ENCODE peak calls at places on chromosomes 6 and 20, in six cellular contexts. V is ascending aorta; I is CD4-positive, alpha-beta memory T cell; E is cardiac muscle cell; B is astrocyte; F is upper lobe of right lung. W is an unnamed sample.

GRCh38 chr6:164085552-164086325 is 671.2 kb downstream of the QKI start:
- DNase-seq in V (peak; percentile 91), I (no peak), E (no peak), B (peak; percentile 97), F (no peak), W (no peak)

GRCh38 chr6:77883849-77884248 is 231.0 kb downstream of the MEI4 start:
- DNase-seq in V (no peak), I (no peak), E (no peak), B (no peak), F (no peak), W (no peak)

GRCh38 chr6:35518566-35519312 is 6.0 kb upstream of the TULP1 start:
- DNase-seq in V (no peak), I (no peak), E (no peak), B (no peak), F (no peak), W (no peak)

GRCh38 chr6:128168244-128168643 is 267.4 kb upstream of the THEMIS start:
- DNase-seq in V (no peak), I (no peak), E (no peak), B (no peak), F (no peak), W (no peak)

GRCh38 chr20:57880155-57880648 is 170.4 kb upstream of the PMEPA1 start:
- DNase-seq in V (peak; percentile 45), I (no peak), E (no peak), B (peak; percentile 23), F (no peak), W (peak; percentile 59)

GRCh38 chr6:170438402-170438753 is 114.7 kb downstream of the PSMB1 start:
- DNase-seq in V (peak; percentile 82), I (no peak), E (peak; percentile 93), B (peak; percentile 99), F (peak; percentile 88), W (peak; percentile 99)

GRCh38 chr6:108621117-108621516 is 60.4 kb downstream of the FOXO3 start:
- DNase-seq in V (peak; percentile 83), I (no peak), E (no peak), B (peak; percentile 81), F (no peak), W (no peak)

GRCh38 chr6:30207619-30208295 is 5.4 kb downstream of the TRIM26 start:
- DNase-seq in V (no peak), I (no peak), E (no peak), B (peak; percentile 36), F (no peak), W (no peak)

GRCh38 chr20:50625986-50626677 is 65.2 kb downstream of the RIPOR3 start:
- DNase-seq in V (peak; percentile 67), I (no peak), E (peak; percentile 71), B (no peak), F (no peak), W (peak; percentile 85)

GRCh38 chr6:150456466-150456865 is 87.7 kb downstream of the IYD start:
- DNase-seq in V (no peak), I (no peak), E (no peak), B (no peak), F (no peak), W (no peak)

GRCh38 chr20:9458075-9458818 is 56.1 kb upstream of the LAMP5 start:
- DNase-seq in V (no peak), I (no peak), E (peak; percentile 15), B (no peak), F (no peak), W (no peak)

GRCh38 chr20:61453219-61453618 is 201.2 kb downstream of the CDH4 start:
- DNase-seq in V (no peak), I (no peak), E (no peak), B (no peak), F (no peak), W (peak; percentile 70)

GRCh38 chr20:31704225-31705119 is 18.2 kb downstream of the BCL2L1 start:
- DNase-seq in V (no peak), I (no peak), E (no peak), B (peak; percentile 85), F (peak; percentile 76), W (peak; percentile 99)

GRCh38 chr6:1136415-1136774 is 175.5 kb upstream of the FOXQ1 start:
- DNase-seq in V (no peak), I (no peak), E (no peak), B (peak; percentile 47), F (no peak), W (no peak)

GRCh38 chr6:27139753-27140522 is 107.6 kb upstream of the PRSS16 start:
- DNase-seq in V (no peak), I (no peak), E (peak; percentile 27), B (no peak), F (no peak), W (no peak)

GRCh38 chr6:43859213-43859612 is 89.2 kb downstream of the VEGFA start:
- DNase-seq in V (no peak), I (no peak), E (no peak), B (no peak), F (peak; percentile 42), W (no peak)

GRCh38 chr20:58656825-58657224 is 5.7 kb downstream of the STX16 start:
- DNase-seq in V (no peak), I (no peak), E (no peak), B (no peak), F (no peak), W (peak; percentile 30)

GRCh38 chr20:35511814-35512420 is 17.5 kb downstream of the C20orf173 start:
- DNase-seq in V (no peak), I (no peak), E (peak; percentile 39), B (peak; percentile 35), F (no peak), W (no peak)

GRCh38 chr6:151682922-151683321 is 124.6 kb upstream of the ESR1 start:
- DNase-seq in V (no peak), I (no peak), E (no peak), B (no peak), F (no peak), W (no peak)

GRCh38 chr6:114007451-114007953 is 36.6 kb upstream of the HDAC2 start:
- DNase-seq in V (no peak), I (peak; percentile 45), E (no peak), B (peak; percentile 15), F (no peak), W (no peak)

GRCh38 chr20:41717464-41717863 is 99.3 kb upstream of the CHD6 start:
- DNase-seq in V (no peak), I (no peak), E (no peak), B (no peak), F (no peak), W (no peak)

GRCh38 chr6:21603516-21603952 is 10.0 kb downstream of the SOX4 start:
- DNase-seq in V (no peak), I (no peak), E (no peak), B (no peak), F (no peak), W (no peak)

GRCh38 chr6:3068329-3069223 is at the start of gene RIPK1:
- DNase-seq in V (peak; percentile 95), I (peak; percentile 96), E (peak; percentile 93), B (peak; percentile 72), F (peak; percentile 98), W (peak; percentile 93)

GRCh38 chr20:63176448-63177133 is 39.3 kb downstream of the YTHDF1 start:
- DNase-seq in V (no peak), I (no peak), E (no peak), B (no peak), F (no peak), W (no peak)
- H3K4me3 ChIP-seq in V (no peak overlapping the region), I (no peak overlapping the region), E (no peak overlapping the region), B (no peak overlapping the region), F (no peak overlapping the region), W (no peak overlapping the region)

DNA sequence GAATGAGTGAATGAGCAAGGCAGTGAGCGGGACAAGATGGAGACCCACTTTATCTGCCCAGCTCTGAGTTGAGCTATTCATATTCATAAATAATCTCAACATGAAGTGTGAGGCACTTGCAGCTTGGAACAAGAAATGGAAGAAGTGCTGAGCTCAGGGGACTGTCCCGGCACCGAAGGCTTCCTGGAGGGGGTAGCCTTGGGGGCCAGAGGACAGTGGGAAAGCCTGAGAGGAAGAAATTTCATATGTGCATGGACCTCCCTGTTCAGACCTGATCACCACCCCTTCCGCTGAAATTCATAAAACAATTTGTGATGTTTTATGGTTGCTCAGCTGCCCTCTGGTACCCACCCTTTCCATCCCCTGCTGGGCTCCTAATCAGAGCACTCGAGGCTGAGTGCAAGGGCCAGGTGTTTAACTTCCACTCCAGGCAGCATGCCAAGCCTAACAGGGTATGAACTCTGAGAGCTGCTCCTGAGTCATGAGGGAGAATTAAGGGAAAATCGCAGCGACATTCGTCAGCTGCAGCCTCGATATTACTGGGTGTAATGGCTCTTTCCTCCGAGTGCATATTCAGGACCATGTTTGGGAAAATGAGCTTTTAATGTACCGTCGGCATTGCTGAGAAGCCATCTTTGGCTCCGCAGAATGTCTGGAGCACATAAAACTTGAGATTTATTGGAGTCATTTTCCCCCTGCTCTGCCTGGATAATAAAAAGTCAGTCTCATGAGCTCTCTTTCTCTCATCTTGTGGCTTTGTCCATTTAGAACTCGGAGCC is 103.4 kb downstream of the TOX2 start:
- DNase-seq in V (peak; percentile 83), I (no peak), E (peak; percentile 36), B (peak; percentile 88), F (peak; percentile 80), W (peak; percentile 99)
- H3K27ac ChIP-seq in V (peak overlapping the region; percentile 65), I (no peak overlapping the region), E (no peak overlapping the region), B (peak overlapping the region; percentile 33), F (no peak overlapping the region), W (peak overlapping the region; percentile 21)

DNA sequence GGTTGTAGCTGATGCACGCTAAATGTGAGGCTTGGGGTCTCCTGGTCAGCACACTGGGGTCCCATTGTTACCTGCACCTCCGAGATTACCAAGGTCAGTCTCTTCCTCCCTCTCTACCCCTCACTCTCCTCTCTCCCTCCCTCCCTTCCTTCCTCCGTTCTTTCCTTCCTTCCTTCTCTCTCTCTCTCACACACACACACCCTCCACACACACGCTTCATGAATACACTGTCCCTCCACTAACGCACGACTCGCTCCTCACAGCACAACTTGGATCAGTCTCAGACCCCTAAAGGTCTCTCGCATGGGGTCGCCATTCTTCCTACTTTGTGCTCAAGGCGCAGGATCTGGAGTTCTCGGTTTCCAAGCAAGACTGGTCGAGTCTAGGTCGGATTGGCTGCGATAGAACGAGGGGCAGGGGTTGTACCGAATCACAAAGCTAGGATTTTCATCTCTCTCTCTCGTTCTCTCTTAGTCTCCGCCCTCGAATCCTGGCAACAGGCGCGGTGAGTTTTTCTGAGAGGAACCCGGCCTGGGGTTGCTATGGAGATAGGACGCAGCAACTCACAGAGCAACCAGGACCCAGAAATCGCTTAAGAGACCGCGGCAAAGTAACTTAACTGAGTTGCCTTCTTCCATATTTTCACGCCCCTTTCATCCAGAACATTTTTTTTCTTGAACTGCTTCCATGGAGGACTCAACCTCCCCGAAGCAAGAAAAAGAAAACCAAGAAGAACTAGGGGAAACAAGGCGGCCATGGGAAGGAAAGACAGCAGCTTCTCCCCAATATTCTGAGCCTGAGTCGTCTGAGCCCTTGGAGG is at the start of gene RSPH4A:
- DNase-seq in V (peak; percentile 96), I (peak; percentile 69), E (peak; percentile 97), B (peak; percentile 94), F (peak; percentile 91), W (peak; percentile 90)
- H3K4me3 ChIP-seq in V (peak within 1 kb of the TSS; percentile 63), I (peak within 1 kb of the TSS; percentile 37), E (peak within 1 kb of the TSS; percentile 60), B (peak within 1 kb of the TSS; percentile 80), F (peak within 1 kb of the TSS; percentile 54), W (peak within 1 kb of the TSS; percentile 33)

DNA sequence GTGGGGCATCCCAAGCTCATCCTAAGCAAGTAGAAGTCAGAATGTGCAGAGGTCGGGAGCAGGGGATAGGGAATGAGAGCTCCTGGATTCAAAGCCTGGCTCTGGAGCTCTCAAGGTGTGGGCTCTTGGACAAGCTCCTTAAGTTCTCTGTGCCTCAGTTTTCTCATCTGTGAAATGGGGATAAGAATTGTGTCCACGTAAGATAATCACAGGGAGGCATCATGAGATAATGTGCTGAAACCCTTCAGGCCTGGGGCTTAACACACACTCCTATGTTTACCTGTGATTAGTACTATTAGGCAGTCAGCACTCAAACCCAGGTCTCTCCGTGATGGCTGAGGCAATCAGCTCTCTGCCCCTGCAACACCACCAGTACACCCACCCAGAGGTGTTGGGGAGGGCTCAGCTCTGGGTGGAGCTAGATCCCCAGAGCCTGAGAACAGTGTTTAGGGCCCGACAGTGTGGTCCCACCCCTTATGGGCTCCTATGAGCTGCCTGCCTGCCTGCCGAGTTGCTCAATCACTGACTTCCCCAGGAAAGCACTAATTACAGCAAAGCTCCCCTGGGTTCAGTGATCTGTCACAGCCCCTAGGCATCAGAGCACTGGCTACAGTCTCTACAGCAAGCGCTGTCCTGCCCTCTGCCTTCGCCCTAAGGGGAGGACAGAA is 6.3 kb upstream of the SIRPA start:
- DNase-seq in V (no peak), I (no peak), E (no peak), B (no peak), F (no peak), W (no peak)
- H3K27ac ChIP-seq in V (no peak overlapping the region), I (no peak overlapping the region), E (no peak overlapping the region), B (no peak overlapping the region), F (no peak overlapping the region), W (no peak overlapping the region)